ENCODE peak calls at places on chromosomes 4 and X, in five cellular contexts. One of them, this sample, is unnamed.

GRCh38 chrX:143058096-143058495 is 32.4 kb downstream of the SPANXN4 start:
- DNase-seq in sigmoid colon: no peak
- DNase-seq in IMR-90: no peak
- DNase-seq in Peyer's patch: no peak
- DNase-seq in suprapubic skin: no peak
- DNase-seq in this sample: no peak

GRCh38 chr4:67861513-67861912 is 22.3 kb downstream of the TMPRSS11D start:
- DNase-seq in sigmoid colon: no peak
- DNase-seq in IMR-90: no peak
- DNase-seq in Peyer's patch: no peak
- DNase-seq in suprapubic skin: no peak
- DNase-seq in this sample: no peak

GRCh38 chr4:681736-682451 is 7.1 kb downstream of the SLC49A3 start:
- DNase-seq in sigmoid colon: peak
- DNase-seq in IMR-90: no peak
- DNase-seq in Peyer's patch: peak
- DNase-seq in suprapubic skin: peak
- DNase-seq in this sample: peak

GRCh38 chr4:113741971-113742370 is 19.6 kb downstream of the CAMK2D start:
- DNase-seq in sigmoid colon: no peak
- DNase-seq in IMR-90: no peak
- DNase-seq in Peyer's patch: no peak
- DNase-seq in suprapubic skin: no peak
- DNase-seq in this sample: no peak

GRCh38 chrX:115226929-115227328 is 7.0 kb downstream of the LRCH2 start:
- DNase-seq in sigmoid colon: no peak
- DNase-seq in IMR-90: peak
- DNase-seq in Peyer's patch: no peak
- DNase-seq in suprapubic skin: no peak
- DNase-seq in this sample: no peak

GRCh38 chrX:11724122-11725017 is 33.7 kb upstream of the MSL3 start:
- DNase-seq in sigmoid colon: no peak
- DNase-seq in IMR-90: peak
- DNase-seq in Peyer's patch: no peak
- DNase-seq in suprapubic skin: no peak
- DNase-seq in this sample: no peak

GRCh38 chr4:159160242-159160641 is 57.4 kb downstream of the RAPGEF2 start:
- DNase-seq in sigmoid colon: no peak
- DNase-seq in IMR-90: no peak
- DNase-seq in Peyer's patch: no peak
- DNase-seq in suprapubic skin: no peak
- DNase-seq in this sample: no peak

GRCh38 chr4:75514131-75514948 is at the start of the genes RCHY1 and THAP6:
- DNase-seq in sigmoid colon: peak
- DNase-seq in IMR-90: peak
- DNase-seq in Peyer's patch: peak
- DNase-seq in suprapubic skin: peak
- DNase-seq in this sample: peak

GRCh38 chrX:66049056-66049455 is 9.2 kb upstream of the VSIG4 start:
- DNase-seq in sigmoid colon: no peak
- DNase-seq in IMR-90: no peak
- DNase-seq in Peyer's patch: no peak
- DNase-seq in suprapubic skin: no peak
- DNase-seq in this sample: no peak

GRCh38 chr4:163609046-163609445 is 114.6 kb downstream of the TMA16 start:
- DNase-seq in sigmoid colon: no peak
- DNase-seq in IMR-90: no peak
- DNase-seq in Peyer's patch: no peak
- DNase-seq in suprapubic skin: no peak
- DNase-seq in this sample: no peak

GRCh38 chr4:10173754-10174749 is 57.5 kb upstream of the WDR1 start:
- DNase-seq in sigmoid colon: peak
- DNase-seq in IMR-90: no peak
- DNase-seq in Peyer's patch: no peak
- DNase-seq in suprapubic skin: no peak
- DNase-seq in this sample: peak

GRCh38 chr4:176660561-176660960 is 132.2 kb downstream of the VEGFC start:
- DNase-seq in sigmoid colon: no peak
- DNase-seq in IMR-90: no peak
- DNase-seq in Peyer's patch: no peak
- DNase-seq in suprapubic skin: no peak
- DNase-seq in this sample: no peak

GRCh38 chr4:56727150-56727549 is 46.1 kb upstream of the HOPX start:
- DNase-seq in sigmoid colon: no peak
- DNase-seq in IMR-90: peak
- DNase-seq in Peyer's patch: no peak
- DNase-seq in suprapubic skin: no peak
- DNase-seq in this sample: no peak

GRCh38 chrX:125090046-125090445 is 229.6 kb upstream of the TEX13C start:
- DNase-seq in sigmoid colon: no peak
- DNase-seq in IMR-90: no peak
- DNase-seq in Peyer's patch: no peak
- DNase-seq in suprapubic skin: no peak
- DNase-seq in this sample: no peak

GRCh38 chr4:7831330-7831729 is 108.3 kb downstream of the AFAP1 start:
- DNase-seq in sigmoid colon: peak
- DNase-seq in IMR-90: peak
- DNase-seq in Peyer's patch: no peak
- DNase-seq in suprapubic skin: no peak
- DNase-seq in this sample: no peak

GRCh38 chr4:2247128-2248043 is 5.5 kb upstream of the HAUS3 start:
- DNase-seq in sigmoid colon: no peak
- DNase-seq in IMR-90: no peak
- DNase-seq in Peyer's patch: no peak
- DNase-seq in suprapubic skin: peak
- DNase-seq in this sample: no peak

GRCh38 chrX:7084841-7085240 is 62.7 kb upstream of the STS start:
- DNase-seq in sigmoid colon: no peak
- DNase-seq in IMR-90: no peak
- DNase-seq in Peyer's patch: no peak
- DNase-seq in suprapubic skin: no peak
- DNase-seq in this sample: no peak

GRCh38 chr4:169756971-169757574 is 671 bp downstream of the HPF1 start:
- DNase-seq in sigmoid colon: no peak
- DNase-seq in IMR-90: no peak
- DNase-seq in Peyer's patch: no peak
- DNase-seq in suprapubic skin: no peak
- DNase-seq in this sample: no peak

GRCh38 chr4:41844327-41844726 is 90.9 kb upstream of the TMEM33 start:
- DNase-seq in sigmoid colon: no peak
- DNase-seq in IMR-90: no peak
- DNase-seq in Peyer's patch: no peak
- DNase-seq in suprapubic skin: no peak
- DNase-seq in this sample: no peak

GRCh38 chr4:10260777-10261176 is 144.2 kb upstream of the WDR1 start:
- DNase-seq in sigmoid colon: no peak
- DNase-seq in IMR-90: no peak
- DNase-seq in Peyer's patch: no peak
- DNase-seq in suprapubic skin: no peak
- DNase-seq in this sample: no peak

GRCh38 chr4:6262847-6263487 is 6.7 kb upstream of the WFS1 start:
- DNase-seq in sigmoid colon: no peak
- DNase-seq in IMR-90: no peak
- DNase-seq in Peyer's patch: no peak
- DNase-seq in suprapubic skin: no peak
- DNase-seq in this sample: no peak

GRCh38 chr4:151362404-151363164 is 37.2 kb upstream of the SH3D19 start:
- DNase-seq in sigmoid colon: peak
- DNase-seq in IMR-90: peak
- DNase-seq in Peyer's patch: peak
- DNase-seq in suprapubic skin: peak
- DNase-seq in this sample: peak

GRCh38 chrX:11244641-11245040 is 48.6 kb upstream of the AMELX start:
- DNase-seq in sigmoid colon: peak
- DNase-seq in IMR-90: peak
- DNase-seq in Peyer's patch: no peak
- DNase-seq in suprapubic skin: no peak
- DNase-seq in this sample: no peak

DNA sequence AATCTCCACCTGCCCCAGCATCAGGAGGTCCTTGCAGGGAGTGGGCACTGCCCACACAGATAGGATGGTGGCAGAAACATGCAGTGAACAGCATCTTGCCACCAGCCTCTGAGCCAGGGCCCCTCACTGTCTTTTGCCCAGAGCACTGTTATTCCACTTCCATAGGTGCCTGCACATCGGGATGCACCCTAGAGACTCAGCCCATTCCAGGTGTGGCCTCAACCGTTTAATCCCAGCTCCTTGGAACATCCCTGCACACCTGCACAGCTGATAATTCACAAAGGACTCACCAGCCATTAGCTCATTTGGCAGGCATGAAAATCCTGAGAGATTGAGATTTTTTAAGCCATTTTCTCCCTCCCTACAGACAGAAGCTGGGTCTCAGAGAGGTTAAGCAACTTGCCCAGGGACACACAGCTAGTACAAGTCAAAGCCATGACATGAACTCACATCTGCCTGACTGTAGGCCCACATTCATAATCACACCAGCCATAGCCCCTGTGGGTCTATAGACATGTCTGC is 116.3 kb downstream of the EFNB1 start:
- DNase-seq in sigmoid colon: no peak
- DNase-seq in IMR-90: no peak
- DNase-seq in Peyer's patch: no peak
- DNase-seq in suprapubic skin: no peak
- DNase-seq in this sample: no peak
- H3K27ac ChIP-seq in sigmoid colon: no peak
- H3K27ac ChIP-seq in IMR-90: peak
- H3K27ac ChIP-seq in Peyer's patch: no peak
- H3K27ac ChIP-seq in suprapubic skin: no peak
- H3K27ac ChIP-seq in this sample: no peak

DNA sequence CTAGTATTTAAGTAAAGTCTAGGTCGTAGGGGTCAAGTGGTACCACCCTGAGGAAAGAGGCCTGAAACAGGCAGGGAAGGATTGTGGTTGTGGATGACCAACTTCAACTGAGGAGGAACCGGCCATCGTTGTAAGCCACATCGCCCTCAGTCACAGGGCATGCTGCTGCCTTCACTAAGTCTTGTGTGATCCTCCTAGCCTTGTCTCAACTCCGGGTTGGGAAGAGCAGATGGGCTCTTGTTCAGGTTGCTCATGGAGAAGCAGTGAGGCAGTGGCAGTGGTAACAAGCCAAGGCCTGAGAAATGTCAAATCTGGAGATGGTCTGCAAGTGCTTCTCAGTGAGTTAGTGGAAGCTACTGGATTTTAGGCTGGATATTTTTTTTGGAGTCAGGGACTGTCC is 22.8 kb upstream of the NKX3-2 start:
- DNase-seq in sigmoid colon: no peak
- DNase-seq in IMR-90: no peak
- DNase-seq in Peyer's patch: no peak
- DNase-seq in suprapubic skin: no peak
- DNase-seq in this sample: no peak
- TF ChIP-seq POLR2A in sigmoid colon: no peak
- TF ChIP-seq POLR2A in IMR-90: no peak
- TF ChIP-seq POLR2A in Peyer's patch: no peak
- TF ChIP-seq POLR2A in suprapubic skin: no peak
- TF ChIP-seq POLR2A in this sample: no peak

GRCh38 chr4:154018659-154019058 is 229.8 kb upstream of the SFRP2 start:
- DNase-seq in sigmoid colon: no peak
- DNase-seq in IMR-90: no peak
- DNase-seq in Peyer's patch: no peak
- DNase-seq in suprapubic skin: no peak
- DNase-seq in this sample: no peak

GRCh38 chr4:154029171-154029570 is 240.3 kb upstream of the SFRP2 start:
- DNase-seq in sigmoid colon: no peak
- DNase-seq in IMR-90: no peak
- DNase-seq in Peyer's patch: no peak
- DNase-seq in suprapubic skin: no peak
- DNase-seq in this sample: no peak

GRCh38 chr4:154024097-154024496 is 235.2 kb upstream of the SFRP2 start:
- DNase-seq in sigmoid colon: no peak
- DNase-seq in IMR-90: no peak
- DNase-seq in Peyer's patch: no peak
- DNase-seq in suprapubic skin: no peak
- DNase-seq in this sample: no peak
- TF ChIP-seq CTCF in sigmoid colon: no peak
- TF ChIP-seq CTCF in IMR-90: no peak
- TF ChIP-seq CTCF in Peyer's patch: no peak
- TF ChIP-seq CTCF in suprapubic skin: no peak
- TF ChIP-seq CTCF in this sample: no peak

GRCh38 chr4:88195666-88196365 is 37.4 kb upstream of the ABCG2 start:
- DNase-seq in sigmoid colon: no peak
- DNase-seq in IMR-90: no peak
- DNase-seq in Peyer's patch: peak
- DNase-seq in suprapubic skin: no peak
- DNase-seq in this sample: peak
- H3K27ac ChIP-seq in sigmoid colon: no peak
- H3K27ac ChIP-seq in IMR-90: no peak
- H3K27ac ChIP-seq in Peyer's patch: peak
- H3K27ac ChIP-seq in suprapubic skin: no peak
- H3K27ac ChIP-seq in this sample: peak

DNA sequence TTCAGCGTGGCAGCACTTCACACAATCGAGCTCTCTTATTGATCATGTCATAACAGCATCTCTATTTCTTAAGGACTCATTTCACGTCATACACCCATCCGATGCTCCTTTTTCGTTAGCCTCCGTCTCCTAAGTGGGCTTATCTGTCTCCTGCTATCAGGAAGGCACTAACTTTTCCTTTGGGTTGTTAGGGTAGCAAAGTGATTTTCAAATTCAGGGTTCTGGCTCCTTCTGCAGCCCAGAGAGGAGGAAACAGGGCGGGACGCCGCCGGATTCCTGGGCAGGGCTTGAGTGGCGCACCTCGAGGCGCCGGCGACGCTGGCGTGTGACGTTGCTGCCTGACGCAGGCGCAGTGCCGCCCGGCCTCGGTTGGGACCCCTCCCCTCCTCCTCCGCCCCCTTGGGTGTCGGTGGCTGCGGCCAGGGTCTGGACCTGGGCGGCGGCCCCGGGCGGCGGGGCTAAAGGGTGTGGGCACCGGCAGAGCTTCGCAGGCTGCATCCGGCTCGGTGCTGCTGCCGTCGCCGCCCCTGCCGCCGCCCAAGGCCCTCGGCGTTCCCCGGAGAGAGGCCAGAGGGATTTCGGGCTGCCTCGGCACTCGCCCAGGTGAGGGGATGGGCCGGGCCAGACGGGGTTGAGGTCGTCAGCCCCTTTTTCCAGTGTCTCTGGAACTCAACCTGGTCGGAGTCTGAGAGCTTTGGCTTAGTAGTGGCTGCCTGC is at the start of gene BLTP1:
- DNase-seq in sigmoid colon: peak
- DNase-seq in IMR-90: peak
- DNase-seq in Peyer's patch: peak
- DNase-seq in suprapubic skin: peak
- DNase-seq in this sample: peak
- TF ChIP-seq POLR2A in sigmoid colon: peak
- TF ChIP-seq POLR2A in IMR-90: no peak
- TF ChIP-seq POLR2A in Peyer's patch: peak
- TF ChIP-seq POLR2A in suprapubic skin: no peak
- TF ChIP-seq POLR2A in this sample: peak

GRCh38 chr4:172480471-172480870 is 667.3 kb downstream of the GALNTL6 start:
- DNase-seq in sigmoid colon: no peak
- DNase-seq in IMR-90: no peak
- DNase-seq in Peyer's patch: no peak
- DNase-seq in suprapubic skin: no peak
- DNase-seq in this sample: no peak
- TF ChIP-seq CTCF in sigmoid colon: no peak
- TF ChIP-seq CTCF in IMR-90: no peak
- TF ChIP-seq CTCF in Peyer's patch: no peak
- TF ChIP-seq CTCF in suprapubic skin: no peak
- TF ChIP-seq CTCF in this sample: no peak

GRCh38 chr4:87011340-87012034 is 76.7 kb downstream of the AFF1 start:
- DNase-seq in sigmoid colon: no peak
- DNase-seq in IMR-90: peak
- DNase-seq in Peyer's patch: no peak
- DNase-seq in suprapubic skin: no peak
- DNase-seq in this sample: no peak
- H3K27ac ChIP-seq in sigmoid colon: peak
- H3K27ac ChIP-seq in IMR-90: no peak
- H3K27ac ChIP-seq in Peyer's patch: peak
- H3K27ac ChIP-seq in suprapubic skin: peak
- H3K27ac ChIP-seq in this sample: peak

GRCh38 chrX:153972368-153973126 is at the start of gene TMEM187:
- DNase-seq in sigmoid colon: peak
- DNase-seq in IMR-90: peak
- DNase-seq in Peyer's patch: peak
- DNase-seq in suprapubic skin: peak
- DNase-seq in this sample: peak
- TF ChIP-seq POLR2A in sigmoid colon: no peak
- TF ChIP-seq POLR2A in IMR-90: peak
- TF ChIP-seq POLR2A in Peyer's patch: peak
- TF ChIP-seq POLR2A in suprapubic skin: peak
- TF ChIP-seq POLR2A in this sample: no peak